ENCODE peak calls at places on chromosomes 13 and 19, in seven cellular contexts. One of them, this sample, is unnamed.

GRCh38 chr19:32339988-32340874 is 5.2 kb upstream of the ZNF507 start:
- DNase-seq in breast epithelium: no peak
- DNase-seq in RWPE1: peak; percentile 54
- DNase-seq in foreskin keratinocyte: no peak
- DNase-seq in mammary epithelial cell: no peak
- DNase-seq in GM20000: peak; percentile 63
- DNase-seq in fibroblast of lung: peak; percentile 54
- DNase-seq in this sample: no peak

GRCh38 chr13:108902557-108903155 is 273.2 kb downstream of the MYO16 start:
- DNase-seq in breast epithelium: no peak
- DNase-seq in RWPE1: peak; percentile 26
- DNase-seq in foreskin keratinocyte: peak; percentile 69
- DNase-seq in mammary epithelial cell: peak; percentile 81
- DNase-seq in GM20000: no peak
- DNase-seq in fibroblast of lung: no peak
- DNase-seq in this sample: no peak

GRCh38 chr19:858868-859843 is at the start of gene CFD:
- DNase-seq in breast epithelium: no peak
- DNase-seq in RWPE1: no peak
- DNase-seq in foreskin keratinocyte: no peak
- DNase-seq in mammary epithelial cell: no peak
- DNase-seq in GM20000: no peak
- DNase-seq in fibroblast of lung: peak; percentile 78
- DNase-seq in this sample: no peak

GRCh38 chr19:18388328-18389094 is 2.6 kb downstream of the GDF15 start:
- DNase-seq in breast epithelium: peak; percentile 55
- DNase-seq in RWPE1: peak; percentile 74
- DNase-seq in foreskin keratinocyte: peak; percentile 52
- DNase-seq in mammary epithelial cell: peak; percentile 43
- DNase-seq in GM20000: peak; percentile 92
- DNase-seq in fibroblast of lung: peak; percentile 54
- DNase-seq in this sample: peak; percentile 72

GRCh38 chr19:28425431-28425931 is 787.5 kb downstream of the UQCRFS1 start:
- DNase-seq in breast epithelium: no peak
- DNase-seq in RWPE1: no peak
- DNase-seq in foreskin keratinocyte: peak; percentile 20
- DNase-seq in mammary epithelial cell: peak; percentile 1
- DNase-seq in GM20000: no peak
- DNase-seq in fibroblast of lung: no peak
- DNase-seq in this sample: no peak

GRCh38 chr19:38990949-38991697 is 15.6 kb upstream of the FBXO17 start:
- DNase-seq in breast epithelium: no peak
- DNase-seq in RWPE1: no peak
- DNase-seq in foreskin keratinocyte: no peak
- DNase-seq in mammary epithelial cell: no peak
- DNase-seq in GM20000: no peak
- DNase-seq in fibroblast of lung: no peak
- DNase-seq in this sample: no peak

GRCh38 chr13:113592571-113592970 is 8.0 kb downstream of the TFDP1 start:
- DNase-seq in breast epithelium: no peak
- DNase-seq in RWPE1: no peak
- DNase-seq in foreskin keratinocyte: no peak
- DNase-seq in mammary epithelial cell: no peak
- DNase-seq in GM20000: no peak
- DNase-seq in fibroblast of lung: no peak
- DNase-seq in this sample: no peak

GRCh38 chr13:40031031-40031430 is 375.6 kb downstream of the COG6 start:
- DNase-seq in breast epithelium: no peak
- DNase-seq in RWPE1: peak; percentile 30
- DNase-seq in foreskin keratinocyte: peak; percentile 74
- DNase-seq in mammary epithelial cell: peak; percentile 35
- DNase-seq in GM20000: no peak
- DNase-seq in fibroblast of lung: peak; percentile 39
- DNase-seq in this sample: no peak

GRCh38 chr13:47991859-47992258 is 9.2 kb downstream of the SUCLA2 start:
- DNase-seq in breast epithelium: no peak
- DNase-seq in RWPE1: no peak
- DNase-seq in foreskin keratinocyte: no peak
- DNase-seq in mammary epithelial cell: no peak
- DNase-seq in GM20000: no peak
- DNase-seq in fibroblast of lung: no peak
- DNase-seq in this sample: no peak

GRCh38 chr19:57583521-57584416 is at the start of gene ZIK1:
- DNase-seq in breast epithelium: peak; percentile 85
- DNase-seq in RWPE1: peak; percentile 83
- DNase-seq in foreskin keratinocyte: peak; percentile 90
- DNase-seq in mammary epithelial cell: peak; percentile 67
- DNase-seq in GM20000: peak; percentile 95
- DNase-seq in fibroblast of lung: peak; percentile 96
- DNase-seq in this sample: peak; percentile 81

GRCh38 chr19:18765224-18765623 is 25.9 kb downstream of the COMP start:
- DNase-seq in breast epithelium: no peak
- DNase-seq in RWPE1: no peak
- DNase-seq in foreskin keratinocyte: peak; percentile 58
- DNase-seq in mammary epithelial cell: no peak
- DNase-seq in GM20000: no peak
- DNase-seq in fibroblast of lung: no peak
- DNase-seq in this sample: no peak

GRCh38 chr13:85528578-85529215 is 270.5 kb downstream of the SLITRK6 start:
- DNase-seq in breast epithelium: no peak
- DNase-seq in RWPE1: no peak
- DNase-seq in foreskin keratinocyte: peak; percentile 69
- DNase-seq in mammary epithelial cell: peak; percentile 55
- DNase-seq in GM20000: no peak
- DNase-seq in fibroblast of lung: peak; percentile 81
- DNase-seq in this sample: no peak

GRCh38 chr19:31770220-31770619 is 421.0 kb upstream of the TSHZ3 start:
- DNase-seq in breast epithelium: no peak
- DNase-seq in RWPE1: no peak
- DNase-seq in foreskin keratinocyte: no peak
- DNase-seq in mammary epithelial cell: no peak
- DNase-seq in GM20000: no peak
- DNase-seq in fibroblast of lung: no peak
- DNase-seq in this sample: no peak

GRCh38 chr19:7383284-7383683 is 34.5 kb downstream of the ARHGEF18 start:
- DNase-seq in breast epithelium: no peak
- DNase-seq in RWPE1: no peak
- DNase-seq in foreskin keratinocyte: no peak
- DNase-seq in mammary epithelial cell: no peak
- DNase-seq in GM20000: no peak
- DNase-seq in fibroblast of lung: no peak
- DNase-seq in this sample: no peak

GRCh38 chr13:89279374-89279773 is 1608.2 kb downstream of the SLITRK5 start:
- DNase-seq in breast epithelium: no peak
- DNase-seq in RWPE1: no peak
- DNase-seq in foreskin keratinocyte: peak; percentile 8
- DNase-seq in mammary epithelial cell: no peak
- DNase-seq in GM20000: no peak
- DNase-seq in fibroblast of lung: no peak
- DNase-seq in this sample: no peak

GRCh38 chr19:35357867-35358573 is at the start of gene FFAR3:
- DNase-seq in breast epithelium: no peak
- DNase-seq in RWPE1: no peak
- DNase-seq in foreskin keratinocyte: no peak
- DNase-seq in mammary epithelial cell: no peak
- DNase-seq in GM20000: no peak
- DNase-seq in fibroblast of lung: peak; percentile 56
- DNase-seq in this sample: no peak

DNA sequence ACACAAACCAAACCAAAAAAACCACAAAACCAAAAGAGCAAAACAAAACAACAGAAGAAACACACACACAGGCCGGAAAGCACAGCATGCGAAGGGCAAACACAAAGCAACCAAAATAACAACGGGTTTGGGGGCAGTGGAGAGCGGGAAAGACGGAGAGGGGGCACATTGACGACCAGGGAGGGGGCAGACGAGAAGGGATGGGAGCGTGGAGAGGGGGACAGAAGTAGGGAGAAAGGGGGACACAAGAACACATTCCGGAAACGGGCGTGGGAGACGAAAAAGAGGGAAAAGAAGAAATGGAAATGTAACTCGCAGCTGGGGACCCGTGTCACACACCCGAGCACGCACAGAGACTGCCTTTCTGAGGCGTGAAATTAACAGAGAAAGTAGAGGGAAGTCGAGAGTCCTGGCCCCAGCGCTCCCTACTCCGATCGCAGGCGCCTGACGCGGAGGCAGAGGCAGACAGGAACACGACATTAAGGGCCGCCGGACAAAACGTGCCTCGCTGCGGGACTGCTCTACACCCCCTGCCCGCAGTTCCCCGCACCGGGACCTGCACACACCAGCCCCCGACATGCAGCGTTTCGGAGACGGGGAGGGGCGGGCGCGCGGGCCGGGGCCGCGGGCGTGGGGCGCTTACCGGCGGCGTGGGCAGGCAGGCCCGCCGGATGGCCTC is 652 bp downstream of the POU4F1 start:
- DNase-seq in breast epithelium: no peak
- DNase-seq in RWPE1: no peak
- DNase-seq in foreskin keratinocyte: no peak
- DNase-seq in mammary epithelial cell: no peak
- DNase-seq in GM20000: peak; percentile 68
- DNase-seq in fibroblast of lung: peak; percentile 14
- DNase-seq in this sample: no peak
- TF ChIP-seq CTCF in breast epithelium: no peak
- TF ChIP-seq CTCF in RWPE1: no peak
- TF ChIP-seq CTCF in foreskin keratinocyte: no peak
- TF ChIP-seq CTCF in mammary epithelial cell: no peak
- TF ChIP-seq CTCF in GM20000: no peak
- TF ChIP-seq CTCF in fibroblast of lung: no peak
- TF ChIP-seq CTCF in this sample: no peak

GRCh38 chr19:3655402-3656072 is 28.9 kb upstream of the CACTIN start:
- DNase-seq in breast epithelium: no peak
- DNase-seq in RWPE1: peak; percentile 93
- DNase-seq in foreskin keratinocyte: peak; percentile 89
- DNase-seq in mammary epithelial cell: peak; percentile 12
- DNase-seq in GM20000: no peak
- DNase-seq in fibroblast of lung: peak; percentile 95
- DNase-seq in this sample: no peak

GRCh38 chr19:3653081-3653795 is 26.6 kb upstream of the CACTIN start:
- DNase-seq in breast epithelium: no peak
- DNase-seq in RWPE1: no peak
- DNase-seq in foreskin keratinocyte: no peak
- DNase-seq in mammary epithelial cell: no peak
- DNase-seq in GM20000: no peak
- DNase-seq in fibroblast of lung: no peak
- DNase-seq in this sample: no peak

GRCh38 chr19:3652422-3652821 is 25.8 kb upstream of the CACTIN start:
- DNase-seq in breast epithelium: no peak
- DNase-seq in RWPE1: no peak
- DNase-seq in foreskin keratinocyte: no peak
- DNase-seq in mammary epithelial cell: no peak
- DNase-seq in GM20000: no peak
- DNase-seq in fibroblast of lung: no peak
- DNase-seq in this sample: no peak

GRCh38 chr19:3656073-3656746 is 29.6 kb upstream of the CACTIN start:
- DNase-seq in breast epithelium: no peak
- DNase-seq in RWPE1: peak; percentile 37
- DNase-seq in foreskin keratinocyte: no peak
- DNase-seq in mammary epithelial cell: no peak
- DNase-seq in GM20000: no peak
- DNase-seq in fibroblast of lung: peak; percentile 37
- DNase-seq in this sample: no peak

DNA sequence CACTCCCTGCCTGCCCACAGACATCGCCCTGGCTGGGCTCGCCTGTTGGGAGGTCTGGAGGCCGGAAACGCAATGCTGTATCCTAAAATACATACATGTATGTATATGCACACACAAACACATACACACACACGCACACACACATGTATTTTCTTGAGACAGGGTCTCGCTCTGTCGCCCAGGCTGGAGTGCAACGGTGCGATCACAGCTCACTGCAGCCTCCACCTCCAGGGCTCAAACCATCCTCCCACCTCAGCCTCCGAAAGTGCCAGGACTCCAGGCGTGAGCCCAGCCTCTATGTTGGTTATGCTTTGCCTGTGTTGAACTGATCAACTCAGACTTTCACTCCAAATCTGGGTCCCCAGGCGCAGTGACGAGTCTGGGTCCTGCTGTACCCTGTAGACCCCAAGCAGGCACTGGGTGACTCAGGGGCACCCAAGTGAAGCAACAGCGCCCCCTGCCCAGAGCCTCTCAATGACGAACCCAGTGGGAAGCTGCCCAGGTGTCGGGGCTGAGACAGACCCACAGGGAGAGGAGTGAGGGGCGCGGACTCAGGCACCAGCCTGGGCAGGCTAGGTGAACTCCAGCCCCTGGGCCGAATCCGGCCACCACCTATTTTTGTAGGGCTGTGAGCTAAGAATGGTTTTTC is 27.4 kb upstream of the CACTIN start:
- DNase-seq in breast epithelium: no peak
- DNase-seq in RWPE1: no peak
- DNase-seq in foreskin keratinocyte: no peak
- DNase-seq in mammary epithelial cell: no peak
- DNase-seq in GM20000: no peak
- DNase-seq in fibroblast of lung: no peak
- DNase-seq in this sample: no peak
- TF ChIP-seq CTCF in breast epithelium: no peak
- TF ChIP-seq CTCF in RWPE1: no peak
- TF ChIP-seq CTCF in foreskin keratinocyte: peak; percentile 45
- TF ChIP-seq CTCF in mammary epithelial cell: no peak
- TF ChIP-seq CTCF in GM20000: no peak
- TF ChIP-seq CTCF in fibroblast of lung: no peak
- TF ChIP-seq CTCF in this sample: no peak

GRCh38 chr13:76885203-76886004 is 801 bp downstream of the KCTD12 start:
- DNase-seq in breast epithelium: peak; percentile 68
- DNase-seq in RWPE1: peak; percentile 41
- DNase-seq in foreskin keratinocyte: peak; percentile 74
- DNase-seq in mammary epithelial cell: peak; percentile 74
- DNase-seq in GM20000: peak; percentile 73
- DNase-seq in fibroblast of lung: peak; percentile 86
- DNase-seq in this sample: peak; percentile 68
- TF ChIP-seq CTCF in breast epithelium: no peak
- TF ChIP-seq CTCF in RWPE1: peak; percentile 70
- TF ChIP-seq CTCF in foreskin keratinocyte: peak; percentile 63
- TF ChIP-seq CTCF in mammary epithelial cell: peak; percentile 62
- TF ChIP-seq CTCF in GM20000: peak; percentile 43
- TF ChIP-seq CTCF in fibroblast of lung: peak; percentile 8
- TF ChIP-seq CTCF in this sample: no peak

DNA sequence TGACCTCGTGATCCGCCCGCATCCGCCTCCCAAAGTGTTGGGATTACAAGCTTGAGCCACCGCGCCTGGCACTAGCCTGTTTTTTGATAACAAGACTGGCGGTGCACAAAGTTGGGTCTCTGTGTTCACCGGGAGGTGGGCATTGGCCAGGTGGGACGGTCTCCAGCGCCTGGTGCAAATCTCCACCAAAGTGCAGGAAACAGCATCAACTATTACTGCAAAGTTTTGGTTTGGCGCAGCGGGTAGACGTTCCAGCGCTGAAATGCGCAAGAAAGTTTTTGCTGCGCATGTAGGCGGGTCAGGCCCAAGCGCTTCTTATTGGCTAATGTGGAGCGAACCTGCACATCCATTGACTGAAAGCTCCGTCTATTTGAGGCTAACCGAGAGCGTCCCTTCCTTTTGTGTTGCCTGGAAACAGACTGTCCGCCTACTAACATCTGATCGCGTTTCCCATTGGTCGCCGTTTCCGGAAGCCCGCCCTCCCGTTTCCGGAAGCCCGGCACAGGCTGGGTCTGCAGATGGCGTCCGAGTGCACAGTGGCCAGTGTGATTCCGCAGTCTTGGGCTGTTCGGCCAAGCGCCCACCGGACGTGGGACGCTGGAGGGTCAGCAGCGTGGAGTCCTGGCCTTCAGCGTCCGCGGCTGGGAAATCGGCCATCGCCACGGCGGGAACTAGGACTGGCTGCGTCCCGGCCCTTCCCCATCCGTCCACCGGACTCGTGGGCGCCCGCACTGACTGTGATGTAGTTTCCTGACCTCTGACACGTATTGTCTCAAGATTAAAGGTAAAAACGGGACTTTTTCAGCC is 53.3 kb upstream of the ZNF527 start:
- DNase-seq in breast epithelium: peak; percentile 97
- DNase-seq in RWPE1: peak; percentile 92
- DNase-seq in foreskin keratinocyte: peak; percentile 98
- DNase-seq in mammary epithelial cell: peak; percentile 98
- DNase-seq in GM20000: peak; percentile 90
- DNase-seq in fibroblast of lung: peak; percentile 99
- DNase-seq in this sample: peak; percentile 94
- TF ChIP-seq CTCF in breast epithelium: peak; percentile 45
- TF ChIP-seq CTCF in RWPE1: peak; percentile 43
- TF ChIP-seq CTCF in foreskin keratinocyte: peak; percentile 62
- TF ChIP-seq CTCF in mammary epithelial cell: peak; percentile 48
- TF ChIP-seq CTCF in GM20000: no peak
- TF ChIP-seq CTCF in fibroblast of lung: peak; percentile 33
- TF ChIP-seq CTCF in this sample: no peak

This sample was measured in mesothelial cell of epicardium.